ENCODE peak calls at places on chromosomes 3 and 15, in seven cellular contexts. F is cardiac fibroblast, C is kidney epithelial cell, G is Peyer's patch, Q is dorsolateral prefrontal cortex, A is sigmoid colon, W is AG09309. M is an unnamed sample.

GRCh38 chr3:23992051-23992628 is 47.1 kb downstream of the NR1D2 start:
- DNase-seq in G (no peak), C (no peak), A (no peak), Q (no peak), W (no peak), F (peak; percentile 18), M (no peak)

GRCh38 chr3:47469616-47470015 is 6.1 kb downstream of the SCAP start:
- DNase-seq in W (peak; percentile 18), Q (no peak), A (no peak), C (no peak), G (peak; percentile 50), F (peak; percentile 6), M (no peak)

GRCh38 chr15:80709542-80709941 is 14.4 kb downstream of the ABHD17C start:
- DNase-seq in W (no peak), F (no peak), G (peak; percentile 76), C (no peak), A (no peak), Q (no peak), M (no peak)

GRCh38 chr15:47988564-47988963 is 132.2 kb upstream of the SLC24A5 start:
- DNase-seq in W (no peak), Q (no peak), G (no peak), C (no peak), F (no peak), A (no peak), M (no peak)

GRCh38 chr3:43054754-43055153 is 51.1 kb downstream of the POMGNT2 start:
- DNase-seq in G (no peak), F (no peak), A (no peak), W (no peak), Q (no peak), C (no peak), M (no peak)

GRCh38 chr3:58048301-58048700 is 40.1 kb downstream of the FLNB start:
- DNase-seq in Q (no peak), A (no peak), C (no peak), F (peak; percentile 69), G (no peak), W (no peak), M (no peak)

GRCh38 chr15:31511707-31512310 is 185.2 kb downstream of the KLF13 start:
- DNase-seq in W (no peak), F (no peak), G (no peak), A (no peak), C (no peak), Q (no peak), M (no peak)

GRCh38 chr15:23645379-23646164 is 2.1 kb downstream of the MAGEL2 start:
- DNase-seq in G (peak; percentile 48), A (no peak), F (no peak), Q (no peak), C (no peak), W (no peak), M (no peak)

GRCh38 chr3:129673012-129673411 is 66.5 kb upstream of the PLXND1 start:
- DNase-seq in C (no peak), A (no peak), W (no peak), Q (no peak), F (no peak), G (no peak), M (no peak)

GRCh38 chr3:150875548-150875947 is 29.7 kb downstream of the MINDY4B start:
- DNase-seq in W (no peak), Q (no peak), C (no peak), G (no peak), F (peak; percentile 20), A (no peak), M (no peak)

GRCh38 chr3:67529915-67530314 is 124.5 kb downstream of the SUCLG2 start:
- DNase-seq in Q (no peak), W (no peak), F (peak; percentile 35), A (no peak), C (no peak), G (no peak), M (no peak)

GRCh38 chr3:20096135-20096685 is 56.0 kb downstream of the KAT2B start:
- DNase-seq in C (no peak), F (peak; percentile 39), A (no peak), W (peak; percentile 24), Q (no peak), G (no peak), M (no peak)

GRCh38 chr15:57510647-57511046 is 81.1 kb upstream of the MYZAP start:
- DNase-seq in Q (no peak), A (no peak), W (peak; percentile 18), C (no peak), F (peak; percentile 84), G (no peak), M (no peak)

GRCh38 chr3:10281951-10282350 is 10.8 kb downstream of the GHRL start:
- DNase-seq in C (no peak), Q (no peak), G (no peak), W (no peak), F (peak; percentile 55), A (no peak), M (no peak)

GRCh38 chr15:82944038-82944437 is 8.5 kb downstream of the HOMER2 start:
- DNase-seq in C (no peak), F (no peak), W (no peak), Q (peak; percentile 30), G (no peak), A (no peak), M (no peak)

GRCh38 chr3:40170395-40170794 is 139.1 kb upstream of the EIF1B start:
- DNase-seq in W (no peak), Q (no peak), F (no peak), G (no peak), C (no peak), A (no peak), M (no peak)

GRCh38 chr3:159280326-159280725 is 478.5 kb downstream of the MFSD1 start:
- DNase-seq in G (no peak), A (no peak), F (no peak), Q (no peak), W (no peak), C (no peak), M (no peak)

GRCh38 chr15:90873998-90874605 is 5.7 kb downstream of the FURIN start:
- DNase-seq in G (no peak), C (no peak), W (no peak), Q (no peak), F (no peak), A (no peak), M (no peak)

GRCh38 chr3:78035020-78035660 is 995.2 kb downstream of the ROBO2 start:
- DNase-seq in G (no peak), C (no peak), W (no peak), F (no peak), Q (no peak), A (no peak), M (no peak)

GRCh38 chr3:172726370-172726769 is 15.5 kb upstream of the NCEH1 start:
- DNase-seq in F (peak; percentile 34), Q (no peak), W (no peak), A (no peak), C (no peak), G (no peak), M (no peak)

GRCh38 chr15:34769711-34770110 is 14.9 kb upstream of the GJD2 start:
- DNase-seq in A (no peak), F (no peak), W (no peak), G (no peak), Q (no peak), C (no peak), M (no peak)

GRCh38 chr3:111998661-111999641 is at the start of gene TAGLN3:
- DNase-seq in C (no peak), A (no peak), W (no peak), Q (peak; percentile 54), F (no peak), G (peak; percentile 51), M (no peak)

GRCh38 chr3:62188547-62189375 is 184.6 kb downstream of the FEZF2 start:
- DNase-seq in W (peak; percentile 37), Q (peak; percentile 74), G (peak; percentile 89), A (peak; percentile 88), F (peak; percentile 85), C (no peak), M (peak; percentile 46)

GRCh38 chr15:70430029-70430428 is 332.3 kb upstream of the TLE3 start:
- DNase-seq in C (no peak), A (no peak), F (peak; percentile 73), G (no peak), W (peak; percentile 75), Q (no peak), M (no peak)

GRCh38 chr15:70387993-70388392 is 290.3 kb upstream of the TLE3 start:
- DNase-seq in C (no peak), F (no peak), A (no peak), G (no peak), W (no peak), Q (no peak), M (no peak)

GRCh38 chr3:12299026-12299425 is 10.2 kb downstream of the PPARG start:
- DNase-seq in G (no peak), C (no peak), F (no peak), A (no peak), Q (no peak), W (no peak), M (no peak)

DNA sequence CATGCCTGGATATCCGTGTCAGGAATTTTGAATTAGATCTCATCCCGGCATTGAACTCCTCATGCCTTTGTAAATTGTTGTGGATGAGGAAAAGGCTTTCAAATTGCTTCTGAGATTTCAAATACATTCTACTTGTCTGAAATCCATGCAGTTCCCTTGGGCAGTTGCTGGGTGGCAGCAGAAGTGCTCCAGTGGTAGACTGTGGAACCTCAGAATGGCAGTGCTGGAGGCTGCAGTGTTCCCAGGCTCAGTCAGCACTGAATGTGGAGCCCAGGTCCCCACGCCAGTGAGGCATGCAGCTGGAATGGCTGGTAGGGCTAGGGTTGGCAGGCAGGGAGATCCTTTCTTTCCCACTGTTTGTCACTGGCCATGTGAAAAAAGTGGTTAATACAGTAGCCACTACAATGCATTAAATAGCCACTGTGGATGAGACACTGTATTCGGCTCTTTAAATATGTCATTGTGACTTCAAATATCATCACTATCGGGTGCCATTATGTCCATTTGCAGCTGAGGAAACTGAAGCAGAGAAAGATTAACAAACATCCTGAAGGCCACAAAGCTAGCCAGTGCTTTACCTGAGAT is 98.6 kb downstream of the TPRG1 start:
- DNase-seq in C (peak; percentile 60), Q (peak; percentile 22), W (peak; percentile 86), A (no peak), G (peak; percentile 78), F (peak; percentile 87), M (peak; percentile 44)
- TF ChIP-seq CTCF in C (peak; percentile 93), Q (peak; percentile 34), W (peak; percentile 91), A (no peak), G (peak; percentile 83), F (peak; percentile 85), M (peak; percentile 55)

GRCh38 chr3:195697582-195698324 is 23.0 kb upstream of the MUC20 start:
- DNase-seq in G (no peak), F (peak; percentile 93), C (peak; percentile 16), Q (no peak), W (peak; percentile 63), A (no peak), M (peak; percentile 19)
- H3K4me3 ChIP-seq in G (no peak overlapping the region), F (no peak overlapping the region), C (no peak overlapping the region), Q (no peak overlapping the region), W (no peak overlapping the region), A (no peak overlapping the region), M (no peak overlapping the region)

GRCh38 chr3:46372492-46373359 is 2.0 kb downstream of the CCR5 start:
- DNase-seq in A (no peak), C (no peak), G (no peak), F (peak; percentile 56), Q (no peak), W (peak; percentile 5), M (no peak)
- TF ChIP-seq CTCF in A (no peak), C (peak; percentile 67), G (peak; percentile 54), F (peak; percentile 74), Q (peak; percentile 34), W (peak; percentile 69), M (peak; percentile 56)

DNA sequence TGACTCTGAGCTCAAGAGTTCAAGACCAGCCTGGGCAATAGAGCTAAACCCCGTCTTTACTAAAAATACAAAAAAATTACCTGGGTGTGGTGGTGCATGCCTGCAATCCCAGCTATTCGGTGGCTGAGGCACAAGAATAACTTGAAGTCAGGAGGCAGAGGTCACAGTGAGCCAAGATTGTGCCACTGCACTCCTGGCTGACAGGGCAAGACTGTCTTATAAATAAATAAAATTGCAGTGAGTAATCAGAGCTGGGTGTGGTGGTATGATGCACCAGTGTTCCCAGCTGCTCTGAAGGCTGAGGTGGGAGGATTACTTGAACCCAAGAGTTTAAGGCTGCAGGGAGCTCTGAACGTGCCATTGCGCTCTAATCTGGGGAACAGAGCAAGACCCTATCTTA is 55.9 kb upstream of the GCNT3 start:
- DNase-seq in A (no peak), C (no peak), W (no peak), Q (no peak), F (peak; percentile 72), G (peak; percentile 82), M (no peak)
- H3K4me3 ChIP-seq in A (no peak overlapping the region), C (no peak overlapping the region), W (no peak overlapping the region), Q (no peak overlapping the region), F (no peak overlapping the region), G (no peak overlapping the region), M (no peak overlapping the region)